ENCODE peak calls at places on chromosomes 13 and 19, in eight cellular contexts. Z is suprapubic skin, O is right lobe of liver, F is breast epithelium, U is adrenal gland, K is heart left ventricle, Q is prostate gland, H is endothelial cell of umbilical vein. G is an unnamed sample.
A peak's percentile ranks its signal among the peaks of the same experiment; 100 is the strongest.

GRCh38 chr19:46299004-46299509 is 2.2 kb downstream of the HIF3A start:
- DNase-seq in Z (peak; percentile 97), O (peak; percentile 94), F (peak; percentile 99), U (peak; percentile 96), K (peak; percentile 97), Q (peak; percentile 96), H (peak; percentile 95), G (peak; percentile 92)

GRCh38 chr19:28966737-28967401 is 246.1 kb downstream of the UQCRFS1 start:
- DNase-seq in Z (no peak), O (no peak), F (no peak), U (no peak), K (no peak), Q (no peak), H (no peak), G (no peak)

GRCh38 chr13:56903710-56904109 is 237.0 kb upstream of the PRR20A start:
- DNase-seq in Z (no peak), O (no peak), F (no peak), U (no peak), K (no peak), Q (no peak), H (no peak), G (no peak)

GRCh38 chr13:39484506-39485313 is 118.3 kb downstream of the LHFPL6 start:
- DNase-seq in Z (no peak), O (no peak), F (no peak), U (no peak), K (no peak), Q (no peak), H (peak; percentile 38), G (no peak)

GRCh38 chr19:2950286-2951124 is 5.7 kb upstream of the ZNF77 start:
- DNase-seq in Z (peak; percentile 100), O (peak; percentile 99), F (peak; percentile 100), U (peak; percentile 100), K (peak; percentile 100), Q (peak; percentile 100), H (peak; percentile 100), G (peak; percentile 100)

GRCh38 chr19:2385053-2385721 is 25.1 kb downstream of the TMPRSS9 start:
- DNase-seq in Z (no peak), O (no peak), F (peak; percentile 78), U (peak; percentile 60), K (no peak), Q (peak; percentile 70), H (peak; percentile 18), G (no peak)

GRCh38 chr19:48230555-48231129 is 25.1 kb downstream of the CARD8 start:
- DNase-seq in Z (no peak), O (no peak), F (no peak), U (no peak), K (no peak), Q (no peak), H (no peak), G (no peak)

GRCh38 chr19:42074513-42075363 is 1.2 kb upstream of the ZNF574 start:
- DNase-seq in Z (no peak), O (no peak), F (no peak), U (peak; percentile 35), K (no peak), Q (no peak), H (no peak), G (no peak)

GRCh38 chr19:44142014-44142523 is 715 bp downstream of the ZNF234 start:
- DNase-seq in Z (no peak), O (peak; percentile 21), F (no peak), U (peak; percentile 33), K (no peak), Q (no peak), H (peak; percentile 36), G (no peak)

GRCh38 chr13:95447766-95448165 is 104.8 kb upstream of the CLDN10 start:
- DNase-seq in Z (no peak), O (no peak), F (no peak), U (no peak), K (no peak), Q (no peak), H (no peak), G (no peak)

GRCh38 chr19:8149261-8150094 is at the start of gene FBN3:
- DNase-seq in Z (no peak), O (no peak), F (no peak), U (no peak), K (no peak), Q (no peak), H (no peak), G (no peak)

GRCh38 chr13:25329706-25330105 is 28.3 kb downstream of the NUP58 start:
- DNase-seq in Z (no peak), O (no peak), F (no peak), U (no peak), K (no peak), Q (no peak), H (no peak), G (no peak)

GRCh38 chr13:31045621-31046081 is 113.2 kb downstream of the TEX26 start:
- DNase-seq in Z (no peak), O (peak; percentile 63), F (peak; percentile 61), U (peak; percentile 60), K (peak; percentile 75), Q (no peak), H (peak; percentile 92), G (peak; percentile 90)

DNA sequence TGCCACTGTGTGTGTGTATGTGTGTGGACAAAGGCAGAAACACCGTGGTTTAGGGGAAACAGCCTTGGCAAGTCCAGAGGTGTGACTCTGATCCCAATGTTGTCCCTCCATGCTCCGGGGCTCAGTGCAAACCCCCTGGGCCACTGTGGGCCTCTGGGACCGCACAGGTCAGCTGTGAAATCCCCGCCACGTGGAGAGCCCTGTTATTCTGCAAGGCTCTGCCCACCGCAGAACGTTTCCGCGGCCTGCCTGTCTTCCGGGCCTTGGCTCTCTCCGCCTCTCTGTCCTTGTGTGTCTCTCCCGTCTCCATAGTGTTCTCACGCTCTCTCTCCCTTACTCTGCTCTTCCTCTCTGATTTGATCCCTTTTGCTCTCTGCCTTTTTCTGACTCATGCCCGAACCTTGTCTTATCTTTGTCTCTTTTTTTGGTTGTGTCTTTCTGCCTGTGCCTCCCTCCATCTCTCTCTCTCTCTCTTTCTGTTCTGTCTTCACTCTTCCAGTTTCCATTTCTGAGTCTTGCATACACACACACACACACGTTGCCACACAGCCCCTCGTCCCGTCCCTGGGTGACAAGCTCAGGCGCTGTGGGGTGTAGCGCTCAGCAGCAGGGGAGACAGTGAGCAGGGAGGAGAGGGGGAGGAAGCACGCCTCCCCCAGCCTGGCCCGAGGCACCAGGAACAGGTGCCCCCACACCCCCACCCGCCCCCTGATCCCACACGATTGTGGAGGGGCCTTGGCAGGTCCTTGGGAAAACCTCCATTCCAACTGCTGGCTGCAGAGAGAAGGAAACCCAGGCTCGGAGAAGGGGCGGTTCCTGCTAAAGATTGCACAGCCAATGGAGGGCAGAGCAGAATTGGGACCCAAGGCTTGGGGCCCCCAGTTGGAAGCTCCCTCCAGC is 3.0 kb downstream of the TTYH1 start:
- DNase-seq in Z (no peak), O (no peak), F (no peak), U (peak; percentile 47), K (no peak), Q (no peak), H (no peak), G (no peak)
- H3K4me3 ChIP-seq in Z (no peak overlapping the region), O (no peak overlapping the region), F (no peak overlapping the region), U (no peak overlapping the region), K (no peak overlapping the region), Q (no peak overlapping the region), H (no peak overlapping the region), G (no peak overlapping the region)

DNA sequence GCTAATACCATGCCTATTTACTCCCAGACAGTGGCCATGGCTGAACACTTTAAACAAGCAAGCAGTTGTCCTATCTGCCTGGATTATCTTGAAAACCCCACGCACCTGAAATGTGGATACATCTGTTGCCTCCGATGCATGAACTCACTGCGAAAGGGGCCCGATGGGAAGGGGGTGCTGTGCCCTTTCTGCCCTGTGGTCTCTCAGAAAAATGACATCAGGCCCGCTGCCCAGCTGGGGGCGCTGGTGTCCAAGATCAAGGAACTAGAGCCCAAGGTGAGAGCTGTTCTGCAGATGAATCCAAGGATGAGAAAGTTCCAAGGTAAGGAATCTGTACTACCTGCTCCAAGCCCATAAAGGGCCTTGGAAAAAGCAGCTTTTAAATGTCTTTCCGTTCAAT is 8.6 kb downstream of the RFPL4AL1 start:
- DNase-seq in Z (no peak), O (no peak), F (no peak), U (no peak), K (no peak), Q (no peak), H (no peak), G (no peak)
- TF ChIP-seq CTCF in Z (no peak), O (peak; percentile 16), F (no peak), U (no peak), K (no peak), Q (no peak), H (no peak), G (no peak)

GRCh38 chr19:53195265-53195879 is 2.2 kb upstream of the ZNF665 start:
- DNase-seq in Z (no peak), O (peak; percentile 49), F (peak; percentile 78), U (peak; percentile 87), K (peak; percentile 68), Q (peak; percentile 83), H (peak; percentile 82), G (peak; percentile 95)

GRCh38 chr19:53192771-53193533 is at the start of gene ZNF665:
- DNase-seq in Z (peak; percentile 93), O (peak; percentile 76), F (peak; percentile 88), U (peak; percentile 93), K (peak; percentile 93), Q (peak; percentile 87), H (peak; percentile 82), G (peak; percentile 97)

GRCh38 chr19:53193534-53194222 is 520 bp upstream of the ZNF665 start:
- DNase-seq in Z (no peak), O (no peak), F (no peak), U (no peak), K (no peak), Q (no peak), H (no peak), G (no peak)

DNA sequence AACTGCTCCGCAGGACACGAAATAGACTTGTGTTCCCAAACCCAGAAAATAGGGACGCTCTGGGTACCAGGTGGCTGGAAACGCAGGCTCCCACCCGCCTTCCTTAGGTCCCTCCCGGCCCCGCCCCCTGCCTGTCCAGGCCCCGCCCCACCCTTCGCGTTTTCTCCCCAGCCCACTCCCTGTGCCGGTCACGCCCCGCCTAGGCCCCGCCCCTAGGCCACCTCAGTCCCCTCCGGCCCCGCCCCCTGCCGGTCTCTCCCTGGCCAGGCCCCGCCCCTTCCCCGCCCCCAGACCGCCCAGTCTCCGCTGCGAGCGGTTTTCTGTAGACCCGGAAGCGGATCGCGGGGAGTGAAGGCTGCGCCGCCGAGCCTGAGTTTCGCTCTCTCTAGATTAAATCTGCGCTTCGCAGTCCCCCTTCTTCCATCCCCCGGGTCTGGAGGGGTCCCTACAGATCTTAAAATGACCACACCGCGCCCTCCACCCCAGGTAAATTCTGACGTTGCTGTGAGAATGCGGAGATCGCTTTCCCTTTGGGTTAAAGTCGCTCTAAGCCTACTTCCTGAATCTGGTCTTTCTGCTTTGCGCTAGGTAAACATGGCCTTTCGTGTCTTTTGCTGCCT is 3.7 kb upstream of the ZNF665 start:
- DNase-seq in Z (peak; percentile 98), O (peak; percentile 97), F (peak; percentile 99), U (peak; percentile 98), K (peak; percentile 99), Q (peak; percentile 96), H (peak; percentile 90), G (peak; percentile 94)
- TF ChIP-seq POLR2A in Z (no peak), O (peak; percentile 47), F (peak; percentile 71), U (no peak), K (peak; percentile 84), Q (peak; percentile 81), H (peak; percentile 83), G (no peak)

DNA sequence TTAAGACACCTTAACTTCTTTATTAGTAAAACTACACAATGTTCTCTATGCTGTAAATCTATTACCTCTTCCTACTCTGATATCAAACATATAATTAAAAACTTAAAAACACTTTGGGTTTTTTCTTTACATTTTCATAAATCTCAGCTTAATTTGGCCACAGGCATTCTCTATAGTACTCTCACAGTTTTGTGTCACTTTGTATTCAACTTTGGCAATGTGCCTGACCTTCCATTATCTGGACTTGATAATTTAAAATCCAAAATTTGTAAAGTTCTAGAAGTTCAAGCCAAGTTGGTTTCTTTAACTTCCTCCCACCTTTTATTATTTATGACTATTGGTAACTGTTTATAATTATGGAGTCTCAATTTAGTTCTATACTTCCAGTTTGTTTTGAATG is 46.4 kb downstream of the VWA8 start:
- DNase-seq in Z (no peak), O (no peak), F (no peak), U (no peak), K (no peak), Q (no peak), H (no peak), G (no peak)
- H3K4me3 ChIP-seq in Z (no peak overlapping the region), O (no peak overlapping the region), F (no peak overlapping the region), U (no peak overlapping the region), K (no peak overlapping the region), Q (no peak overlapping the region), H (no peak overlapping the region), G (no peak overlapping the region)

G was measured in lower leg skin.